ENCODE peak calls at places on chromosomes 11 and 22, in ten cellular contexts. One of them, this sample, is unnamed. For H3K27me3, the result is how much of the 10 kb centered on the place peaks cover.

GRCh38 chr11:78941226-78941851 is 366.7 kb upstream of the NARS2 start:
- DNase-seq in esophagus squamous epithelium: no peak
- DNase-seq in PC-3: no peak
- DNase-seq in MG63: no peak
- DNase-seq in HL-60: no peak
- DNase-seq in heart left ventricle: no peak
- DNase-seq in fibroblast of lung: no peak
- DNase-seq in heart right ventricle: no peak
- DNase-seq in GM23248: no peak
- DNase-seq in lower lobe of right lung: peak
- DNase-seq in this sample: no peak

GRCh38 chr11:45187375-45187774 is 40.9 kb downstream of the PRDM11 start:
- DNase-seq in MG63: no peak
- DNase-seq in heart left ventricle: no peak
- DNase-seq in GM23248: no peak
- DNase-seq in fibroblast of lung: no peak
- DNase-seq in PC-3: no peak
- DNase-seq in heart right ventricle: no peak
- DNase-seq in esophagus squamous epithelium: no peak
- DNase-seq in lower lobe of right lung: no peak
- DNase-seq in HL-60: no peak
- DNase-seq in this sample: no peak

GRCh38 chr11:5596611-5597201 is at the start of gene TRIM6:
- DNase-seq in HL-60: peak
- DNase-seq in GM23248: peak
- DNase-seq in fibroblast of lung: peak
- DNase-seq in heart left ventricle: peak
- DNase-seq in esophagus squamous epithelium: no peak
- DNase-seq in heart right ventricle: peak
- DNase-seq in lower lobe of right lung: peak
- DNase-seq in PC-3: peak
- DNase-seq in MG63: peak
- DNase-seq in this sample: peak

GRCh38 chr22:42596863-42597530 is 17.7 kb downstream of the POLDIP3 start:
- DNase-seq in fibroblast of lung: no peak
- DNase-seq in lower lobe of right lung: no peak
- DNase-seq in HL-60: no peak
- DNase-seq in GM23248: no peak
- DNase-seq in esophagus squamous epithelium: no peak
- DNase-seq in heart right ventricle: no peak
- DNase-seq in MG63: no peak
- DNase-seq in heart left ventricle: no peak
- DNase-seq in PC-3: no peak
- DNase-seq in this sample: no peak

GRCh38 chr11:69073445-69073844 is 24.7 kb downstream of the TPCN2 start:
- DNase-seq in heart right ventricle: no peak
- DNase-seq in fibroblast of lung: no peak
- DNase-seq in PC-3: no peak
- DNase-seq in HL-60: no peak
- DNase-seq in heart left ventricle: no peak
- DNase-seq in MG63: no peak
- DNase-seq in esophagus squamous epithelium: no peak
- DNase-seq in GM23248: no peak
- DNase-seq in lower lobe of right lung: no peak
- DNase-seq in this sample: no peak

GRCh38 chr22:30423296-30423958 is 2.1 kb upstream of the MTFP1 start:
- DNase-seq in PC-3: no peak
- DNase-seq in lower lobe of right lung: peak
- DNase-seq in MG63: no peak
- DNase-seq in heart right ventricle: no peak
- DNase-seq in heart left ventricle: no peak
- DNase-seq in HL-60: no peak
- DNase-seq in GM23248: peak
- DNase-seq in esophagus squamous epithelium: no peak
- DNase-seq in fibroblast of lung: no peak
- DNase-seq in this sample: no peak

GRCh38 chr11:122851366-122852011 is 13.2 kb downstream of the CRTAM start:
- DNase-seq in lower lobe of right lung: no peak
- DNase-seq in heart left ventricle: no peak
- DNase-seq in fibroblast of lung: no peak
- DNase-seq in MG63: no peak
- DNase-seq in PC-3: no peak
- DNase-seq in esophagus squamous epithelium: no peak
- DNase-seq in heart right ventricle: no peak
- DNase-seq in GM23248: no peak
- DNase-seq in HL-60: no peak
- DNase-seq in this sample: no peak

GRCh38 chr11:56846631-56847400 is 98.3 kb upstream of the OR9G4 start:
- DNase-seq in fibroblast of lung: no peak
- DNase-seq in GM23248: no peak
- DNase-seq in lower lobe of right lung: no peak
- DNase-seq in heart left ventricle: no peak
- DNase-seq in MG63: no peak
- DNase-seq in PC-3: no peak
- DNase-seq in HL-60: no peak
- DNase-seq in esophagus squamous epithelium: no peak
- DNase-seq in heart right ventricle: no peak
- DNase-seq in this sample: no peak

GRCh38 chr22:30626413-30626812 is 9.2 kb upstream of the SLC35E4 start:
- DNase-seq in heart left ventricle: no peak
- DNase-seq in esophagus squamous epithelium: no peak
- DNase-seq in heart right ventricle: no peak
- DNase-seq in PC-3: no peak
- DNase-seq in HL-60: no peak
- DNase-seq in MG63: no peak
- DNase-seq in fibroblast of lung: no peak
- DNase-seq in GM23248: no peak
- DNase-seq in lower lobe of right lung: no peak
- DNase-seq in this sample: no peak

GRCh38 chr11:57604289-57605010 is 7.0 kb downstream of the SERPING1 start:
- DNase-seq in fibroblast of lung: peak
- DNase-seq in GM23248: no peak
- DNase-seq in esophagus squamous epithelium: no peak
- DNase-seq in HL-60: no peak
- DNase-seq in heart right ventricle: no peak
- DNase-seq in MG63: no peak
- DNase-seq in lower lobe of right lung: no peak
- DNase-seq in heart left ventricle: no peak
- DNase-seq in PC-3: no peak
- DNase-seq in this sample: no peak

GRCh38 chr11:14386895-14387480 is 28.0 kb upstream of the RRAS2 start:
- DNase-seq in fibroblast of lung: peak
- DNase-seq in GM23248: peak
- DNase-seq in heart right ventricle: peak
- DNase-seq in heart left ventricle: peak
- DNase-seq in MG63: peak
- DNase-seq in esophagus squamous epithelium: no peak
- DNase-seq in lower lobe of right lung: no peak
- DNase-seq in HL-60: no peak
- DNase-seq in PC-3: no peak
- DNase-seq in this sample: no peak

GRCh38 chr11:7905961-7906429 is 25.1 kb downstream of the OR10A6 start:
- DNase-seq in heart left ventricle: no peak
- DNase-seq in HL-60: no peak
- DNase-seq in heart right ventricle: no peak
- DNase-seq in PC-3: peak
- DNase-seq in GM23248: peak
- DNase-seq in lower lobe of right lung: peak
- DNase-seq in esophagus squamous epithelium: no peak
- DNase-seq in MG63: no peak
- DNase-seq in fibroblast of lung: no peak
- DNase-seq in this sample: no peak

GRCh38 chr11:20754957-20755356 is 85.6 kb downstream of the NELL1 start:
- DNase-seq in PC-3: no peak
- DNase-seq in esophagus squamous epithelium: no peak
- DNase-seq in MG63: peak
- DNase-seq in heart left ventricle: no peak
- DNase-seq in HL-60: peak
- DNase-seq in lower lobe of right lung: no peak
- DNase-seq in fibroblast of lung: no peak
- DNase-seq in heart right ventricle: no peak
- DNase-seq in GM23248: no peak
- DNase-seq in this sample: no peak

GRCh38 chr22:20964090-20964798 is 2.8 kb upstream of the AIFM3 start:
- DNase-seq in lower lobe of right lung: no peak
- DNase-seq in MG63: no peak
- DNase-seq in fibroblast of lung: no peak
- DNase-seq in esophagus squamous epithelium: no peak
- DNase-seq in GM23248: no peak
- DNase-seq in HL-60: no peak
- DNase-seq in heart right ventricle: no peak
- DNase-seq in heart left ventricle: no peak
- DNase-seq in PC-3: no peak
- DNase-seq in this sample: no peak

GRCh38 chr22:20964799-20965103 is 2.3 kb upstream of the AIFM3 start:
- DNase-seq in esophagus squamous epithelium: no peak
- DNase-seq in MG63: no peak
- DNase-seq in heart right ventricle: no peak
- DNase-seq in fibroblast of lung: no peak
- DNase-seq in PC-3: no peak
- DNase-seq in HL-60: no peak
- DNase-seq in GM23248: no peak
- DNase-seq in heart left ventricle: no peak
- DNase-seq in lower lobe of right lung: no peak
- DNase-seq in this sample: peak

GRCh38 chr22:20965888-20966855 is 883 bp upstream of the AIFM3 start:
- DNase-seq in heart left ventricle: no peak
- DNase-seq in HL-60: no peak
- DNase-seq in lower lobe of right lung: no peak
- DNase-seq in fibroblast of lung: no peak
- DNase-seq in esophagus squamous epithelium: no peak
- DNase-seq in GM23248: no peak
- DNase-seq in PC-3: no peak
- DNase-seq in MG63: no peak
- DNase-seq in heart right ventricle: no peak
- DNase-seq in this sample: no peak

GRCh38 chr22:20966883-20967696 is at the start of gene AIFM3:
- DNase-seq in esophagus squamous epithelium: no peak
- DNase-seq in PC-3: no peak
- DNase-seq in lower lobe of right lung: no peak
- DNase-seq in GM23248: no peak
- DNase-seq in heart right ventricle: no peak
- DNase-seq in MG63: no peak
- DNase-seq in heart left ventricle: no peak
- DNase-seq in fibroblast of lung: no peak
- DNase-seq in HL-60: no peak
- DNase-seq in this sample: no peak

GRCh38 chr22:20965104-20965887 is 1.8 kb upstream of the AIFM3 start:
- DNase-seq in heart left ventricle: no peak
- DNase-seq in GM23248: no peak
- DNase-seq in fibroblast of lung: no peak
- DNase-seq in HL-60: no peak
- DNase-seq in PC-3: no peak
- DNase-seq in lower lobe of right lung: no peak
- DNase-seq in MG63: no peak
- DNase-seq in esophagus squamous epithelium: no peak
- DNase-seq in heart right ventricle: no peak
- DNase-seq in this sample: peak
- H3K4me3 ChIP-seq in heart left ventricle: peak
- H3K4me3 ChIP-seq in GM23248: peak
- H3K4me3 ChIP-seq in fibroblast of lung: no peak
- H3K4me3 ChIP-seq in HL-60: no peak
- H3K4me3 ChIP-seq in PC-3: no peak
- H3K4me3 ChIP-seq in lower lobe of right lung: peak
- H3K4me3 ChIP-seq in MG63: no peak
- H3K4me3 ChIP-seq in esophagus squamous epithelium: peak
- H3K4me3 ChIP-seq in heart right ventricle: peak
- H3K4me3 ChIP-seq in this sample: peak

GRCh38 chr22:26587991-26588613 is 1.8 kb downstream of the TPST2 start:
- DNase-seq in heart right ventricle: no peak
- DNase-seq in esophagus squamous epithelium: no peak
- DNase-seq in MG63: no peak
- DNase-seq in HL-60: no peak
- DNase-seq in lower lobe of right lung: no peak
- DNase-seq in fibroblast of lung: no peak
- DNase-seq in PC-3: no peak
- DNase-seq in heart left ventricle: no peak
- DNase-seq in GM23248: peak
- DNase-seq in this sample: no peak
- H3K27me3 ChIP-seq in heart right ventricle: under half
- H3K27me3 ChIP-seq in esophagus squamous epithelium: under half
- H3K27me3 ChIP-seq in MG63: under half
- H3K27me3 ChIP-seq in HL-60: under half
- H3K27me3 ChIP-seq in lower lobe of right lung: under half
- H3K27me3 ChIP-seq in fibroblast of lung: under half
- H3K27me3 ChIP-seq in PC-3: under half
- H3K27me3 ChIP-seq in heart left ventricle: under half
- H3K27me3 ChIP-seq in GM23248: under half
- H3K27me3 ChIP-seq in this sample: under half

GRCh38 chr22:40509401-40510134 is 127.0 kb downstream of the MRTFA start:
- DNase-seq in esophagus squamous epithelium: no peak
- DNase-seq in lower lobe of right lung: no peak
- DNase-seq in HL-60: no peak
- DNase-seq in GM23248: peak
- DNase-seq in PC-3: no peak
- DNase-seq in fibroblast of lung: peak
- DNase-seq in heart right ventricle: peak
- DNase-seq in heart left ventricle: peak
- DNase-seq in MG63: peak
- DNase-seq in this sample: peak
- H3K4me3 ChIP-seq in esophagus squamous epithelium: no peak
- H3K4me3 ChIP-seq in lower lobe of right lung: no peak
- H3K4me3 ChIP-seq in HL-60: no peak
- H3K4me3 ChIP-seq in GM23248: peak
- H3K4me3 ChIP-seq in PC-3: no peak
- H3K4me3 ChIP-seq in fibroblast of lung: no peak
- H3K4me3 ChIP-seq in heart right ventricle: no peak
- H3K4me3 ChIP-seq in heart left ventricle: no peak
- H3K4me3 ChIP-seq in MG63: no peak
- H3K4me3 ChIP-seq in this sample: no peak

GRCh38 chr11:129374993-129375721 is 491 bp upstream of the BARX2 start:
- DNase-seq in heart left ventricle: no peak
- DNase-seq in GM23248: peak
- DNase-seq in esophagus squamous epithelium: no peak
- DNase-seq in fibroblast of lung: peak
- DNase-seq in heart right ventricle: no peak
- DNase-seq in lower lobe of right lung: peak
- DNase-seq in MG63: peak
- DNase-seq in PC-3: peak
- DNase-seq in HL-60: no peak
- DNase-seq in this sample: peak
- H3K27me3 ChIP-seq in heart left ventricle: under half
- H3K27me3 ChIP-seq in GM23248: half or more
- H3K27me3 ChIP-seq in esophagus squamous epithelium: under half
- H3K27me3 ChIP-seq in fibroblast of lung: half or more
- H3K27me3 ChIP-seq in heart right ventricle: half or more
- H3K27me3 ChIP-seq in lower lobe of right lung: half or more
- H3K27me3 ChIP-seq in MG63: half or more
- H3K27me3 ChIP-seq in PC-3: half or more
- H3K27me3 ChIP-seq in HL-60: half or more
- H3K27me3 ChIP-seq in this sample: under half

This sample was measured in psoas muscle.